ENCODE peak calls at places on chromosomes 12 and 14, in four cellular contexts. One of them, this sample, is unnamed.

GRCh38 chr14:89368490-89369477 is 48.2 kb downstream of the FOXN3 start:
- DNase-seq in ACHN: no peak
- DNase-seq in HT-29: no peak
- DNase-seq in AG04449: no peak
- DNase-seq in this sample: no peak

GRCh38 chr12:480831-481230 is 21.1 kb downstream of the B4GALNT3 start:
- DNase-seq in ACHN: no peak
- DNase-seq in HT-29: no peak
- DNase-seq in AG04449: no peak
- DNase-seq in this sample: no peak

GRCh38 chr12:76586764-76587395 is 27.3 kb upstream of the OSBPL8 start:
- DNase-seq in ACHN: peak; percentile 68
- DNase-seq in HT-29: peak; percentile 54
- DNase-seq in AG04449: peak; percentile 16
- DNase-seq in this sample: no peak

GRCh38 chr12:56385873-56386272 is 23.2 kb upstream of the APOF start:
- DNase-seq in ACHN: no peak
- DNase-seq in HT-29: peak; percentile 67
- DNase-seq in AG04449: no peak
- DNase-seq in this sample: no peak

GRCh38 chr14:99524804-99525698 is 43.8 kb downstream of the CCNK start:
- DNase-seq in ACHN: peak; percentile 36
- DNase-seq in HT-29: no peak
- DNase-seq in AG04449: no peak
- DNase-seq in this sample: no peak

GRCh38 chr12:47797432-47797831 is 22.3 kb downstream of the HDAC7 start:
- DNase-seq in ACHN: peak; percentile 53
- DNase-seq in HT-29: no peak
- DNase-seq in AG04449: no peak
- DNase-seq in this sample: no peak

GRCh38 chr12:104742551-104742961 is 215.5 kb downstream of the SLC41A2 start:
- DNase-seq in ACHN: no peak
- DNase-seq in HT-29: no peak
- DNase-seq in AG04449: no peak
- DNase-seq in this sample: no peak

GRCh38 chr14:68873379-68873778 is 80.5 kb upstream of the ZFP36L1 start:
- DNase-seq in ACHN: no peak
- DNase-seq in HT-29: no peak
- DNase-seq in AG04449: no peak
- DNase-seq in this sample: no peak

GRCh38 chr12:75724913-75725312 is 213.5 kb upstream of the KRR1 start:
- DNase-seq in ACHN: peak; percentile 83
- DNase-seq in HT-29: peak; percentile 64
- DNase-seq in AG04449: no peak
- DNase-seq in this sample: peak; percentile 71

GRCh38 chr12:5430639-5431603 is 987 bp upstream of the NTF3 start:
- DNase-seq in ACHN: no peak
- DNase-seq in HT-29: no peak
- DNase-seq in AG04449: no peak
- DNase-seq in this sample: no peak

GRCh38 chr14:99231850-99232401 is 40.1 kb downstream of the BCL11B start:
- DNase-seq in ACHN: no peak
- DNase-seq in HT-29: no peak
- DNase-seq in AG04449: no peak
- DNase-seq in this sample: no peak

GRCh38 chr12:754238-754816 is 1.9 kb downstream of the WNK1 start:
- DNase-seq in ACHN: peak; percentile 49
- DNase-seq in HT-29: no peak
- DNase-seq in AG04449: no peak
- DNase-seq in this sample: no peak

GRCh38 chr12:131852551-131853299 is 24.5 kb downstream of the MMP17 start:
- DNase-seq in ACHN: no peak
- DNase-seq in HT-29: no peak
- DNase-seq in AG04449: no peak
- DNase-seq in this sample: no peak

GRCh38 chr12:110262442-110263388 is 18.3 kb upstream of the ATP2A2 start:
- DNase-seq in ACHN: no peak
- DNase-seq in HT-29: no peak
- DNase-seq in AG04449: no peak
- DNase-seq in this sample: no peak

GRCh38 chr12:66011731-66012130 is 118.8 kb downstream of the LLPH start:
- DNase-seq in ACHN: no peak
- DNase-seq in HT-29: no peak
- DNase-seq in AG04449: no peak
- DNase-seq in this sample: no peak

GRCh38 chr14:61887628-61888027 is 125.4 kb downstream of the SNAPC1 start:
- DNase-seq in ACHN: no peak
- DNase-seq in HT-29: no peak
- DNase-seq in AG04449: no peak
- DNase-seq in this sample: no peak

This sample was measured in BJ.